ENCODE peak calls at places on chromosomes 7 and 10, in eight cellular contexts. Y is GM23248, W is hepatocyte, I is DND-41, D is neural progenitor cell, M is HCT116, V is GM12878, A is GM23338. N is an unnamed sample.

GRCh38 chr7:205117-206010 is 13.0 kb downstream of the FAM20C start:
- DNase-seq in W (no peak), A (no peak), M (no peak), D (no peak), V (no peak), Y (no peak), I (no peak), N (no peak)

GRCh38 chr10:32253300-32253699 is 93.7 kb downstream of the EPC1 start:
- DNase-seq in Y (peak), V (no peak), W (peak), A (no peak), I (no peak), D (no peak), M (peak), N (no peak)

GRCh38 chr10:63713191-63714144 is 192.3 kb downstream of the REEP3 start:
- DNase-seq in M (no peak), A (peak), W (peak), V (no peak), I (no peak), Y (peak), D (peak), N (peak)

GRCh38 chr10:60237977-60238376 is 151.7 kb downstream of the ANK3 start:
- DNase-seq in A (no peak), W (no peak), M (no peak), I (no peak), Y (peak), D (no peak), V (peak), N (no peak)

GRCh38 chr7:148697256-148697841 is 1.4 kb upstream of the CUL1 start:
- DNase-seq in V (no peak), M (no peak), I (no peak), Y (peak), A (no peak), D (no peak), W (no peak), N (no peak)

GRCh38 chr7:101803203-101804086 is 14.0 kb upstream of the CUX1 start:
- DNase-seq in Y (no peak), I (no peak), A (no peak), W (no peak), V (no peak), D (no peak), M (no peak), N (no peak)

GRCh38 chr10:123574299-123574698 is 91.9 kb upstream of the GPR26 start:
- DNase-seq in A (no peak), I (no peak), V (no peak), D (no peak), W (no peak), Y (no peak), M (no peak), N (no peak)

GRCh38 chr7:141844256-141844655 is 3.0 kb upstream of the PRSS37 start:
- DNase-seq in Y (no peak), V (no peak), I (no peak), M (no peak), W (no peak), D (no peak), A (no peak), N (no peak)

GRCh38 chr10:119253433-119254174 is 46.2 kb downstream of the GRK5 start:
- DNase-seq in W (peak), Y (peak), M (peak), V (no peak), D (peak), I (no peak), A (peak), N (no peak)

GRCh38 chr7:19284596-19285300 is 139.5 kb upstream of the FERD3L start:
- DNase-seq in M (no peak), V (no peak), D (no peak), W (no peak), I (no peak), A (no peak), Y (peak), N (no peak)

GRCh38 chr7:30224511-30225031 is 59.8 kb upstream of the ZNRF2 start:
- DNase-seq in M (no peak), D (no peak), Y (peak), W (no peak), A (no peak), V (peak), I (no peak), N (no peak)

GRCh38 chr10:68095176-68095575 is 14.1 kb upstream of the MYPN start:
- DNase-seq in D (no peak), A (no peak), M (no peak), Y (peak), I (no peak), V (no peak), W (no peak), N (no peak)

GRCh38 chr7:22016547-22016946 is 70.8 kb upstream of the CDCA7L start:
- DNase-seq in I (no peak), M (no peak), W (no peak), D (peak), A (no peak), V (no peak), Y (no peak), N (no peak)

DNA sequence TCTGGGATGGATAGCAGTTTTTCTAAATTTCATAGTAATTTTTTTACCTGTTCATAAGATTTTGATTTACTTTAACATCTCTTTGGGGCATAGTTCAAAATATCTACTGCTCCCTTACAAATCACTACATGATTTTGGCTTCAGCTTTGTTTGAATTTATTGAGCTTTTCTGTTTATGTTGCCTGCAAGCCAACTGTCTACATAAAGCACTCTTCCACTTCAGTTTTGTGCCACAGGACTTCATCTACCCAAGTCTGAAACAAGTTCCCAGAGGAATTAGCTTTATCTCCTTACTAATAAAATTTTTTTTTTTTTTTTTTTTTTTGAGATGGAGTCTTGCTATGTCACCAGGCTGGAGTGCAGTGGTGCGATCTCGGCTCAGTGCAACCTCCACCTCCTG is 45.4 kb upstream of the KMT2E start:
- DNase-seq in V (no peak), D (no peak), A (no peak), W (no peak), M (no peak), Y (no peak), I (no peak), N (no peak)
- H3K4me3 ChIP-seq in V (no peak), D (no peak), A (no peak), W (no peak), M (no peak), Y (no peak), I (no peak), N (no peak)

GRCh38 chr10:110668443-110668842 is 24.3 kb downstream of the RBM20 start:
- DNase-seq in M (no peak), A (no peak), D (no peak), Y (no peak), W (no peak), V (no peak), I (no peak), N (no peak)

GRCh38 chr10:110676016-110676415 is 31.9 kb downstream of the RBM20 start:
- DNase-seq in V (no peak), A (no peak), D (no peak), Y (peak), M (no peak), I (no peak), W (no peak), N (no peak)

GRCh38 chr10:110670335-110670734 is 26.2 kb downstream of the RBM20 start:
- DNase-seq in A (no peak), W (no peak), I (no peak), D (peak), Y (no peak), V (peak), M (no peak), N (no peak)

GRCh38 chr10:110672580-110672919 is 28.4 kb downstream of the RBM20 start:
- DNase-seq in A (no peak), M (no peak), V (no peak), I (no peak), W (no peak), D (no peak), Y (no peak), N (no peak)

GRCh38 chr10:110671788-110672579 is 27.8 kb downstream of the RBM20 start:
- DNase-seq in V (peak), A (peak), D (peak), I (no peak), W (peak), Y (peak), M (peak), N (no peak)
- TF ChIP-seq EZH2 in V (no peak), A (peak), D (peak), I (no peak), W (no peak), Y (no peak), M (no peak), N (no peak)

GRCh38 chr7:44736896-44737295 is 11.8 kb upstream of the ZMIZ2 start:
- DNase-seq in M (no peak), Y (no peak), V (no peak), I (no peak), A (no peak), D (no peak), W (no peak), N (no peak)

GRCh38 chr7:44735403-44736165 is 13.1 kb upstream of the ZMIZ2 start:
- DNase-seq in I (no peak), W (no peak), Y (peak), M (peak), V (peak), D (no peak), A (no peak), N (no peak)

GRCh38 chr7:44729949-44730590 is 18.6 kb upstream of the ZMIZ2 start:
- DNase-seq in Y (no peak), W (no peak), V (no peak), I (no peak), M (no peak), D (no peak), A (no peak), N (no peak)

GRCh38 chr7:44738031-44738730 is 10.5 kb upstream of the ZMIZ2 start:
- DNase-seq in M (no peak), W (no peak), A (no peak), I (no peak), D (no peak), Y (no peak), V (no peak), N (no peak)

GRCh38 chr7:44733708-44734481 is 14.8 kb upstream of the ZMIZ2 start:
- DNase-seq in M (peak), W (no peak), I (no peak), D (no peak), Y (peak), A (no peak), V (no peak), N (no peak)
- H3K27ac ChIP-seq in M (peak), W (no peak), I (no peak), D (no peak), Y (peak), A (no peak), V (no peak), N (no peak)

DNA sequence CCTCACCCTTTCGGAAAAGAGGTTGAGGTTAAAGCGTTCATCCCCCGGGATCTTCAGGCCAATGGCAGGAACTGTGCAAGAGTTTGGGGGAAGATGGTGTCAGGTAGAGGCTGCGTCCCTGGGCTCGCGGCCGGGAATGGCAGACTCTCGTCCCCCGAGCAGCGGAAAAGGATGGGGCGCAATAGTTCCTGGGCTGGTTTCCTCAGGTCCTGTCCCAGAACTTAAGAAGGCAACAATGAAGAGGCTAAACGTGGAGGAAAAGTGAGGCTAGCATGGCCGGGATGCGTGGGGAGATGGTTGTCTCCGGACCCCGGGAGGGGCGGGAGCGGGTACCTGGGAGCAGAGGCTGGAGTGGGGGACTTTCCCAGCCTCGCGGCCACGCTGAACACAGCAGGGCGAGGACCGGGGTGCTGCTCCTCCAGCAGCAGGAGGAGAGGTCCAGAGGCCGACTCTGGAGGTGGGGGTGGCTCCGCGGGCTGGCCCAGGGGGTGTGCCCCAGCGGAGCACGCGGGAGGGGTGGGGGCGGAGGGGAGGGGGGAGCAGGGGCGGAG is 872 bp downstream of the IRF5 start:
- DNase-seq in D (peak), Y (peak), W (no peak), A (peak), M (no peak), I (no peak), V (no peak), N (no peak)
- H3K4me3 ChIP-seq in D (peak), Y (peak), W (peak), A (peak), M (peak), I (no peak), V (peak), N (peak)

GRCh38 chr10:104640339-104641149 is 546 bp upstream of the SORCS3 start:
- DNase-seq in A (peak), W (peak), V (no peak), D (peak), M (no peak), Y (no peak), I (no peak), N (no peak)

GRCh38 chr10:104639595-104640338 is 1.3 kb upstream of the SORCS3 start:
- DNase-seq in A (peak), I (no peak), W (no peak), D (peak), Y (no peak), M (no peak), V (no peak), N (no peak)

GRCh38 chr10:104642001-104642270 is 846 bp downstream of the SORCS3 start:
- DNase-seq in D (peak), I (no peak), M (no peak), V (no peak), Y (no peak), A (peak), W (no peak), N (no peak)

GRCh38 chr10:104642311-104643022 is 1.4 kb downstream of the SORCS3 start:
- DNase-seq in V (no peak), D (peak), I (no peak), Y (peak), M (no peak), A (peak), W (peak), N (no peak)

DNA sequence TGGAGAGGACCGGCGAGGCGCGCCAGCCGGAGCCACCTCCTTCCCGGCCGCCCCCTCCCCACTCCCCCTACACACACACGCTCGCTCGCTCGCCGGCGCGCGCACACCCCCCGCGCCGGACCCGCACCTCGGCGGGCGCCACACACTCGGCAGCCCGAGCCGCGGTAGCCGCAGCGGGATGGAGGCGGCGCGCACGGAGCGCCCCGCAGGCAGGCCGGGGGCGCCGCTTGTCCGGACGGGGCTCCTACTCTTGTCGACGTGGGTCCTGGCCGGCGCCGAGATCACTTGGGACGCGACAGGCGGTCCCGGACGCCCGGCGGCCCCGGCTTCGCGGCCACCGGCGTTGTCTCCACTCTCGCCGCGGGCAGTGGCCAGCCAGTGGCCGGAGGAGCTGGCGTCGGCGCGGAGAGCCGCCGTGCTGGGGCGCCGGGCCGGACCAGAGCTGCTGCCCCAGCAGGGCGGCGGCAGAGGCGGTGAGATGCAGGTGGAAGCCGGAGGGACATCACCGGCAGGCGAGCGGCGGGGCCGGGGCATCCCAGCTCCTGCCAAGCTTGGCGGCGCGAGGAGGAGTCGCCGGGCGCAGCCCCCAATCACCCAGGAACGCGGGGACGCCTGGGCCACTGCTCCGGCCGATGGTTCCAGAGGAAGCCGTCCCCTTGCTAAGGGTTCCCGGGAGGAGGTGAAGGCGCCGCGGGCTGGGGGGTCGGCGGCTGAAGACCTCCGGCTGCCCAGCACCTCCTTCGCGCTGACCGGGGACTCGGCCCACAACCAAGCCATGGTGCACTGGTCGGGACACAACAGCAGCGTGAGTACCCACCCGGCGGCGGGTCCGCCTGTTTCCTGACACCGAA is at the start of gene SORCS3:
- DNase-seq in I (no peak), M (no peak), Y (peak), W (peak), D (peak), A (peak), V (no peak), N (no peak)
- TF ChIP-seq EZH2 in I (no peak), M (no peak), Y (no peak), W (peak), D (peak), A (peak), V (no peak), N (no peak)

GRCh38 chr7:139830292-139830691 is 1.2 kb downstream of the TBXAS1 start:
- DNase-seq in A (no peak), M (no peak), D (no peak), Y (no peak), I (no peak), W (no peak), V (no peak), N (no peak)
- H3K27ac ChIP-seq in A (no peak), M (no peak), D (no peak), Y (no peak), I (no peak), W (peak), V (peak), N (no peak)

N was measured in SK-N-MC.